ENCODE peak calls at places on chromosomes 2 and 18, in nine cellular contexts. One of them, this sample, is unnamed.

GRCh38 chr2:150109912-150110311 is 377.6 kb downstream of the RND3 start:
- DNase-seq in stomach: no peak
- DNase-seq in pancreas: no peak
- DNase-seq in suprapubic skin: no peak
- DNase-seq in HCT116: no peak
- DNase-seq in kidney epithelial cell: no peak
- DNase-seq in heart left ventricle: peak
- DNase-seq in lower lobe of right lung: no peak
- DNase-seq in adrenal gland: peak
- DNase-seq in this sample: no peak

GRCh38 chr18:12595571-12596255 is 62.2 kb downstream of the SPIRE1 start:
- DNase-seq in stomach: no peak
- DNase-seq in pancreas: no peak
- DNase-seq in suprapubic skin: no peak
- DNase-seq in HCT116: no peak
- DNase-seq in kidney epithelial cell: no peak
- DNase-seq in heart left ventricle: no peak
- DNase-seq in lower lobe of right lung: no peak
- DNase-seq in adrenal gland: no peak
- DNase-seq in this sample: no peak

GRCh38 chr18:9434240-9434701 is 41.0 kb upstream of the RALBP1 start:
- DNase-seq in stomach: no peak
- DNase-seq in pancreas: no peak
- DNase-seq in suprapubic skin: no peak
- DNase-seq in HCT116: no peak
- DNase-seq in kidney epithelial cell: no peak
- DNase-seq in heart left ventricle: no peak
- DNase-seq in lower lobe of right lung: no peak
- DNase-seq in adrenal gland: no peak
- DNase-seq in this sample: peak

GRCh38 chr2:236179653-236180500 is 11.7 kb upstream of the GBX2 start:
- DNase-seq in stomach: no peak
- DNase-seq in pancreas: no peak
- DNase-seq in suprapubic skin: no peak
- DNase-seq in HCT116: no peak
- DNase-seq in kidney epithelial cell: no peak
- DNase-seq in heart left ventricle: no peak
- DNase-seq in lower lobe of right lung: no peak
- DNase-seq in adrenal gland: no peak
- DNase-seq in this sample: no peak

GRCh38 chr18:63063171-63063570 is 256.4 kb downstream of the BCL2 start:
- DNase-seq in stomach: no peak
- DNase-seq in pancreas: no peak
- DNase-seq in suprapubic skin: no peak
- DNase-seq in HCT116: no peak
- DNase-seq in kidney epithelial cell: no peak
- DNase-seq in heart left ventricle: no peak
- DNase-seq in lower lobe of right lung: no peak
- DNase-seq in adrenal gland: no peak
- DNase-seq in this sample: no peak

GRCh38 chr18:67549946-67550345 is 33.4 kb upstream of the DSEL start:
- DNase-seq in stomach: no peak
- DNase-seq in pancreas: no peak
- DNase-seq in suprapubic skin: no peak
- DNase-seq in HCT116: no peak
- DNase-seq in kidney epithelial cell: no peak
- DNase-seq in heart left ventricle: no peak
- DNase-seq in lower lobe of right lung: no peak
- DNase-seq in adrenal gland: no peak
- DNase-seq in this sample: no peak

GRCh38 chr18:58687871-58688308 is 16.6 kb downstream of the MALT1 start:
- DNase-seq in stomach: no peak
- DNase-seq in pancreas: no peak
- DNase-seq in suprapubic skin: no peak
- DNase-seq in HCT116: no peak
- DNase-seq in kidney epithelial cell: no peak
- DNase-seq in heart left ventricle: no peak
- DNase-seq in lower lobe of right lung: no peak
- DNase-seq in adrenal gland: no peak
- DNase-seq in this sample: no peak

GRCh38 chr18:26134110-26134509 is 441 bp downstream of the PSMA8 start:
- DNase-seq in stomach: no peak
- DNase-seq in pancreas: no peak
- DNase-seq in suprapubic skin: no peak
- DNase-seq in HCT116: no peak
- DNase-seq in kidney epithelial cell: no peak
- DNase-seq in heart left ventricle: no peak
- DNase-seq in lower lobe of right lung: no peak
- DNase-seq in adrenal gland: no peak
- DNase-seq in this sample: no peak

GRCh38 chr2:121257476-121257831 is 27.5 kb downstream of the TFCP2L1 start:
- DNase-seq in stomach: no peak
- DNase-seq in pancreas: no peak
- DNase-seq in suprapubic skin: no peak
- DNase-seq in HCT116: no peak
- DNase-seq in kidney epithelial cell: no peak
- DNase-seq in heart left ventricle: no peak
- DNase-seq in lower lobe of right lung: no peak
- DNase-seq in adrenal gland: no peak
- DNase-seq in this sample: no peak

GRCh38 chr18:38450876-38451275 is 885.3 kb upstream of the CELF4 start:
- DNase-seq in stomach: no peak
- DNase-seq in pancreas: no peak
- DNase-seq in suprapubic skin: no peak
- DNase-seq in HCT116: no peak
- DNase-seq in kidney epithelial cell: no peak
- DNase-seq in heart left ventricle: no peak
- DNase-seq in lower lobe of right lung: no peak
- DNase-seq in adrenal gland: no peak
- DNase-seq in this sample: no peak

GRCh38 chr2:109208071-109208950 is 79.3 kb downstream of the SH3RF3 start:
- DNase-seq in stomach: no peak
- DNase-seq in pancreas: no peak
- DNase-seq in suprapubic skin: no peak
- DNase-seq in HCT116: no peak
- DNase-seq in kidney epithelial cell: no peak
- DNase-seq in heart left ventricle: no peak
- DNase-seq in lower lobe of right lung: no peak
- DNase-seq in adrenal gland: no peak
- DNase-seq in this sample: no peak

GRCh38 chr2:72955188-72956049 is 38.1 kb downstream of the EMX1 start:
- DNase-seq in stomach: no peak
- DNase-seq in pancreas: no peak
- DNase-seq in suprapubic skin: no peak
- DNase-seq in HCT116: no peak
- DNase-seq in kidney epithelial cell: no peak
- DNase-seq in heart left ventricle: no peak
- DNase-seq in lower lobe of right lung: no peak
- DNase-seq in adrenal gland: no peak
- DNase-seq in this sample: no peak

GRCh38 chr2:182522930-182523541 is 96.2 kb upstream of the PDE1A start:
- DNase-seq in stomach: no peak
- DNase-seq in pancreas: no peak
- DNase-seq in suprapubic skin: no peak
- DNase-seq in HCT116: no peak
- DNase-seq in kidney epithelial cell: no peak
- DNase-seq in heart left ventricle: no peak
- DNase-seq in lower lobe of right lung: no peak
- DNase-seq in adrenal gland: no peak
- DNase-seq in this sample: no peak

GRCh38 chr18:74271656-74272055 is 20.1 kb downstream of the CYB5A start:
- DNase-seq in stomach: no peak
- DNase-seq in pancreas: no peak
- DNase-seq in suprapubic skin: no peak
- DNase-seq in HCT116: no peak
- DNase-seq in kidney epithelial cell: no peak
- DNase-seq in heart left ventricle: no peak
- DNase-seq in lower lobe of right lung: no peak
- DNase-seq in adrenal gland: no peak
- DNase-seq in this sample: no peak

GRCh38 chr2:66426250-66427064 is 8.5 kb upstream of the MEIS1 start:
- DNase-seq in stomach: no peak
- DNase-seq in pancreas: no peak
- DNase-seq in suprapubic skin: no peak
- DNase-seq in HCT116: no peak
- DNase-seq in kidney epithelial cell: no peak
- DNase-seq in heart left ventricle: no peak
- DNase-seq in lower lobe of right lung: peak
- DNase-seq in adrenal gland: no peak
- DNase-seq in this sample: peak

GRCh38 chr2:207683879-207684627 is 27.4 kb upstream of the CCNYL1 start:
- DNase-seq in stomach: no peak
- DNase-seq in pancreas: no peak
- DNase-seq in suprapubic skin: no peak
- DNase-seq in HCT116: peak
- DNase-seq in kidney epithelial cell: peak
- DNase-seq in heart left ventricle: no peak
- DNase-seq in lower lobe of right lung: no peak
- DNase-seq in adrenal gland: peak
- DNase-seq in this sample: no peak

GRCh38 chr18:269480-270090 is 1.7 kb upstream of the THOC1 start:
- DNase-seq in stomach: no peak
- DNase-seq in pancreas: no peak
- DNase-seq in suprapubic skin: no peak
- DNase-seq in HCT116: no peak
- DNase-seq in kidney epithelial cell: no peak
- DNase-seq in heart left ventricle: no peak
- DNase-seq in lower lobe of right lung: no peak
- DNase-seq in adrenal gland: no peak
- DNase-seq in this sample: no peak

GRCh38 chr2:50995610-50996009 is 36.3 kb downstream of the NRXN1 start:
- DNase-seq in stomach: no peak
- DNase-seq in pancreas: no peak
- DNase-seq in suprapubic skin: no peak
- DNase-seq in HCT116: no peak
- DNase-seq in kidney epithelial cell: peak
- DNase-seq in heart left ventricle: no peak
- DNase-seq in lower lobe of right lung: no peak
- DNase-seq in adrenal gland: peak
- DNase-seq in this sample: no peak

GRCh38 chr2:172640389-172640788 is 84.5 kb downstream of the PDK1 start:
- DNase-seq in stomach: no peak
- DNase-seq in pancreas: no peak
- DNase-seq in suprapubic skin: no peak
- DNase-seq in HCT116: no peak
- DNase-seq in kidney epithelial cell: no peak
- DNase-seq in heart left ventricle: no peak
- DNase-seq in lower lobe of right lung: no peak
- DNase-seq in adrenal gland: no peak
- DNase-seq in this sample: no peak

DNA sequence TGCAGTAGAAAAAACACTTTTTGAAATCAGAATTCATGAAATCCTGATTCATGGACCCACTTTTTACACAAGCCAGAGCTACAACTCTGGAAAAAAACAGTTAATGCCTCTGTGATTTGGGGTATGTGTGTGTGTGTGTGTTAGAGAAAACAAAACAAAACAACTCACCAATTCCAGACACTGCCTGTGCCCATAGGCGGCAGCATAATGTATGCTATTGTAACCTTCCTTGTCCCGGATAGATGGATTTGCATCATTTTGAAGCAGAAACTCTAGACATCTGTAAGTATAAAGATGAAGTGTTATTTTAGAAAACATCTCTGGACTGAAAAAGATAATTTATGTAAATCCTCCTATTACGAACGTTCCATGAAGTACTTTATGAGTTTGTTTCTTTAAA is 152.0 kb upstream of the PGAP1 start:
- DNase-seq in stomach: no peak
- DNase-seq in pancreas: no peak
- DNase-seq in suprapubic skin: no peak
- DNase-seq in HCT116: no peak
- DNase-seq in kidney epithelial cell: no peak
- DNase-seq in heart left ventricle: no peak
- DNase-seq in lower lobe of right lung: no peak
- DNase-seq in adrenal gland: no peak
- DNase-seq in this sample: no peak
- TF ChIP-seq CTCF in stomach: no peak
- TF ChIP-seq CTCF in pancreas: no peak
- TF ChIP-seq CTCF in suprapubic skin: no peak
- TF ChIP-seq CTCF in HCT116: no peak
- TF ChIP-seq CTCF in kidney epithelial cell: no peak
- TF ChIP-seq CTCF in heart left ventricle: no peak
- TF ChIP-seq CTCF in lower lobe of right lung: no peak
- TF ChIP-seq CTCF in adrenal gland: no peak
- TF ChIP-seq CTCF in this sample: peak

GRCh38 chr2:211349031-211349430 is 792.6 kb downstream of the CPS1 start:
- DNase-seq in stomach: no peak
- DNase-seq in pancreas: no peak
- DNase-seq in suprapubic skin: no peak
- DNase-seq in HCT116: no peak
- DNase-seq in kidney epithelial cell: no peak
- DNase-seq in heart left ventricle: no peak
- DNase-seq in lower lobe of right lung: no peak
- DNase-seq in adrenal gland: no peak
- DNase-seq in this sample: no peak
- TF ChIP-seq CTCF in stomach: no peak
- TF ChIP-seq CTCF in pancreas: no peak
- TF ChIP-seq CTCF in suprapubic skin: no peak
- TF ChIP-seq CTCF in HCT116: no peak
- TF ChIP-seq CTCF in kidney epithelial cell: no peak
- TF ChIP-seq CTCF in heart left ventricle: no peak
- TF ChIP-seq CTCF in lower lobe of right lung: no peak
- TF ChIP-seq CTCF in adrenal gland: no peak
- TF ChIP-seq CTCF in this sample: no peak

GRCh38 chr2:157875720-157876065 is 437 bp downstream of the ACVR1 start:
- DNase-seq in stomach: peak
- DNase-seq in pancreas: no peak
- DNase-seq in suprapubic skin: peak
- DNase-seq in HCT116: no peak
- DNase-seq in kidney epithelial cell: no peak
- DNase-seq in heart left ventricle: no peak
- DNase-seq in lower lobe of right lung: peak
- DNase-seq in adrenal gland: peak
- DNase-seq in this sample: peak
- TF ChIP-seq CTCF in stomach: no peak
- TF ChIP-seq CTCF in pancreas: no peak
- TF ChIP-seq CTCF in suprapubic skin: no peak
- TF ChIP-seq CTCF in HCT116: no peak
- TF ChIP-seq CTCF in kidney epithelial cell: no peak
- TF ChIP-seq CTCF in heart left ventricle: no peak
- TF ChIP-seq CTCF in lower lobe of right lung: no peak
- TF ChIP-seq CTCF in adrenal gland: no peak
- TF ChIP-seq CTCF in this sample: no peak

DNA sequence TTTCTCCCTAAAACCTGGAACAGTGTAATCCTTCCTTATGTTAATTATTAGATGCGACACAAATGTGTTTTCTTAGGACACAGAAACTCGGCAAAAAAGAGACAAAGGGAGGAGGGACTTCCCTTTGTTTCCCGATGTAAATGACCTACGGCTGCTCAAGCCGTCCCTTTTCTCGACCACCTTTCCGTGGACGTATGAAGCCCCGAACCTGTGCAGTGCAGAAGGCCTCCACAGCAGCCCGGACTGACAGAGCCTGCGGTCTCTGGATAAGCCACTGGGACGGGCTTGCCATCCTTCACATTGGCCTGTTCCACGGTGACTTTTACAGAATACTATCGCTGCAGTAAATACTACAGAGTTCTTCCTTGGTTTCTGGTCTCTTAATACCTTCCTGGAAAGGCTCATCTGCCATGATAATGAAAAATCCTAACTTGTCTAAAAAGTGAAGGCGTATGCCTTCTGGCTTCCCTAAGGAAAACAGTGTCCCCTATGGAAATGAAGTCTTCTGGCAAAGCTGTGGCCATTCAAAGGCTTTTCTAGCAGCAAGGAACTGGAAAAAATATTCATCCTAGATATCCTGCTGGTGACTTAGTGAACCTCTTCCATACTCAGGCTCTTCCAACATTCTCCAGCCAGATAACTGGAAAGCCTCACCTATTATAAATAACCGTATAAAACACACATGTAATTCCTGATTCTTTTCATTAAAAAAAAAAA is 84.9 kb downstream of the RBMS1 start:
- DNase-seq in stomach: no peak
- DNase-seq in pancreas: no peak
- DNase-seq in suprapubic skin: no peak
- DNase-seq in HCT116: no peak
- DNase-seq in kidney epithelial cell: no peak
- DNase-seq in heart left ventricle: no peak
- DNase-seq in lower lobe of right lung: no peak
- DNase-seq in adrenal gland: no peak
- DNase-seq in this sample: no peak
- TF ChIP-seq CTCF in stomach: no peak
- TF ChIP-seq CTCF in pancreas: no peak
- TF ChIP-seq CTCF in suprapubic skin: no peak
- TF ChIP-seq CTCF in HCT116: no peak
- TF ChIP-seq CTCF in kidney epithelial cell: no peak
- TF ChIP-seq CTCF in heart left ventricle: peak
- TF ChIP-seq CTCF in lower lobe of right lung: no peak
- TF ChIP-seq CTCF in adrenal gland: no peak
- TF ChIP-seq CTCF in this sample: peak